ENCODE peak calls at places on chromosomes 16 and 17, in four cellular contexts. J is foreskin fibroblast, Y is ascending aorta, M is HFFc6. U is an unnamed sample.

GRCh38 chr17:50918933-50919296 is 52.8 kb upstream of the TOB1 start:
- DNase-seq in J (no peak), Y (no peak), M (no peak), U (no peak)

GRCh38 chr17:8904686-8905085 is 37.2 kb upstream of the PIK3R6 start:
- DNase-seq in J (no peak), Y (peak; percentile 21), M (no peak), U (no peak)

GRCh38 chr16:28090646-28091377 is 27.3 kb upstream of the GSG1L start:
- DNase-seq in J (peak; percentile 58), Y (no peak), M (peak; percentile 57), U (peak; percentile 60)

GRCh38 chr17:79031996-79032875 is 8.3 kb downstream of the C1QTNF1 start:
- DNase-seq in J (peak; percentile 64), Y (peak; percentile 56), M (no peak), U (no peak)

GRCh38 chr16:66326995-66327513 is 39.4 kb upstream of the CDH5 start:
- DNase-seq in J (no peak), Y (no peak), M (no peak), U (no peak)

GRCh38 chr17:45991341-45991740 is 7.7 kb upstream of the STH start:
- DNase-seq in J (no peak), Y (no peak), M (no peak), U (no peak)

GRCh38 chr16:9323170-9323569 is 231.7 kb downstream of the HAPSTR1 start:
- DNase-seq in J (no peak), Y (no peak), M (no peak), U (no peak)

GRCh38 chr17:34071891-34072420 is 183.1 kb upstream of the CCL2 start:
- DNase-seq in J (no peak), Y (no peak), M (no peak), U (no peak)

GRCh38 chr16:12804395-12804794 is 708 bp upstream of the CPPED1 start:
- DNase-seq in J (no peak), Y (no peak), M (no peak), U (no peak)

GRCh38 chr17:77110006-77110374 is 30.8 kb upstream of the SEC14L1 start:
- DNase-seq in J (peak; percentile 46), Y (no peak), M (no peak), U (no peak)

GRCh38 chr16:56252835-56253234 is 61.5 kb downstream of the GNAO1 start:
- DNase-seq in J (peak; percentile 6), Y (no peak), M (peak; percentile 17), U (no peak)

GRCh38 chr16:64180136-64180900 is 941.5 kb downstream of the CDH11 start:
- DNase-seq in J (no peak), Y (no peak), M (no peak), U (no peak)

GRCh38 chr16:20611350-20611902 is 35.3 kb upstream of the ACSM2B start:
- DNase-seq in J (no peak), Y (peak; percentile 89), M (no peak), U (no peak)

GRCh38 chr17:82314721-82315605 is 2.4 kb downstream of the CD7 start:
- DNase-seq in J (no peak), Y (no peak), M (no peak), U (no peak)

GRCh38 chr17:40596261-40596919 is 31.1 kb upstream of the CCR7 start:
- DNase-seq in J (no peak), Y (no peak), M (no peak), U (no peak)

GRCh38 chr16:991759-992158 is 10.2 kb downstream of the SOX8 start:
- DNase-seq in J (no peak), Y (no peak), M (no peak), U (no peak)

GRCh38 chr17:57114085-57114673 is 29.1 kb downstream of the AKAP1 start:
- DNase-seq in J (peak; percentile 54), Y (no peak), M (no peak), U (no peak)

GRCh38 chr17:81118308-81119221 is 46.7 kb upstream of the PVALEF start:
- DNase-seq in J (no peak), Y (no peak), M (no peak), U (no peak)

GRCh38 chr17:50111687-50112655 is 16.8 kb downstream of the PDK2 start:
- DNase-seq in J (no peak), Y (peak; percentile 89), M (no peak), U (no peak)

GRCh38 chr17:81027038-81027437 is 7.9 kb upstream of the BAIAP2 start:
- DNase-seq in J (peak; percentile 61), Y (no peak), M (no peak), U (no peak)